ENCODE peak calls at places on chromosomes 13 and 19, in seven cellular contexts. I, X, Z, P, G, W and U are unnamed samples.

GRCh38 chr13:66845393-66845792 is 384.7 kb downstream of the PCDH9 start:
- DNase-seq in I (no peak), X (no peak), W (no peak), Z (no peak), G (no peak), P (no peak), U (no peak)

GRCh38 chr13:38180670-38181069 is 169.0 kb upstream of the UFM1 start:
- DNase-seq in W (no peak), I (no peak), P (no peak), X (peak), G (no peak), Z (no peak), U (no peak)

GRCh38 chr13:30857018-30857417 is 49.1 kb upstream of the MEDAG start:
- DNase-seq in G (no peak), W (no peak), Z (no peak), X (no peak), I (no peak), P (no peak), U (no peak)

GRCh38 chr13:36297600-36298338 is at the start of gene CCDC169:
- DNase-seq in X (peak), W (peak), P (peak), G (peak), I (peak), Z (no peak), U (peak)

GRCh38 chr19:38679839-38680238 is 32.4 kb downstream of the ACTN4 start:
- DNase-seq in W (no peak), I (peak), X (peak), G (no peak), P (no peak), Z (no peak), U (peak)

GRCh38 chr19:19502808-19503602 is 12.3 kb downstream of the TSSK6 start:
- DNase-seq in P (no peak), G (no peak), W (no peak), I (no peak), Z (no peak), X (no peak), U (no peak)

GRCh38 chr13:81393686-81394085 is 1052.8 kb upstream of the SPRY2 start:
- DNase-seq in W (no peak), P (no peak), G (no peak), Z (no peak), X (no peak), I (no peak), U (no peak)

GRCh38 chr19:7931221-7932061 is 5.5 kb upstream of the CTXN1 start:
- DNase-seq in X (no peak), G (no peak), I (no peak), Z (no peak), P (no peak), W (no peak), U (no peak)

GRCh38 chr13:113058129-113058987 is 47.2 kb upstream of the F7 start:
- DNase-seq in X (no peak), I (no peak), P (no peak), Z (no peak), G (no peak), W (no peak), U (no peak)

GRCh38 chr19:33459691-33460090 is 61.9 kb downstream of the PEPD start:
- DNase-seq in Z (no peak), W (peak), X (no peak), P (no peak), I (no peak), G (no peak), U (no peak)

GRCh38 chr13:47932953-47933687 is 68.0 kb downstream of the SUCLA2 start:
- DNase-seq in X (no peak), I (no peak), Z (no peak), W (no peak), P (no peak), G (no peak), U (no peak)

GRCh38 chr13:28117689-28118377 is 17.5 kb upstream of the FLT3 start:
- DNase-seq in G (no peak), I (no peak), P (peak), Z (no peak), W (peak), X (no peak), U (no peak)

GRCh38 chr13:75635101-75635620 is 969 bp upstream of the LMO7 start:
- DNase-seq in G (peak), W (no peak), P (no peak), X (no peak), I (no peak), Z (no peak), U (no peak)

GRCh38 chr13:98142427-98143156 is at the start of gene FARP1:
- DNase-seq in W (peak), I (peak), G (peak), P (peak), Z (peak), X (peak), U (peak)